ENCODE peak calls at places on chromosomes 6 and 20, in eight cellular contexts. T is neural progenitor cell, L is PC-3, Z is SK-N-SH, B is GM23338, Q is hepatocyte, P is HCT116, I is MM.1S. S is an unnamed sample.

GRCh38 chr20:51598581-51598980 is 56.1 kb upstream of the NFATC2 start:
- DNase-seq in T (no peak), L (no peak), Z (no peak), B (no peak), Q (no peak), P (no peak), I (no peak), S (no peak)

GRCh38 chr6:13190391-13190790 is 137.9 kb downstream of the TBC1D7 start:
- DNase-seq in T (no peak), L (no peak), Z (no peak), B (no peak), Q (no peak), P (no peak), I (no peak), S (no peak)

GRCh38 chr6:121413831-121414368 is 21.5 kb upstream of the GJA1 start:
- DNase-seq in T (no peak), L (no peak), Z (no peak), B (no peak), Q (no peak), P (no peak), I (no peak), S (no peak)

GRCh38 chr6:106628658-106629102 is 618 bp downstream of the RTN4IP1 start:
- DNase-seq in T (peak; percentile 18), L (peak; percentile 22), Z (no peak), B (no peak), Q (peak; percentile 17), P (no peak), I (no peak), S (no peak)

GRCh38 chr6:44580901-44581300 is 193.4 kb downstream of the CDC5L start:
- DNase-seq in T (no peak), L (peak; percentile 8), Z (no peak), B (no peak), Q (no peak), P (no peak), I (no peak), S (no peak)

GRCh38 chr20:38127011-38127621 is 38.0 kb downstream of the TGM2 start:
- DNase-seq in T (no peak), L (peak; percentile 77), Z (no peak), B (no peak), Q (peak; percentile 54), P (peak; percentile 26), I (no peak), S (no peak)

GRCh38 chr6:19723533-19723932 is 113.6 kb upstream of the ID4 start:
- DNase-seq in T (no peak), L (peak; percentile 79), Z (no peak), B (no peak), Q (peak; percentile 6), P (no peak), I (no peak), S (no peak)

GRCh38 chr6:35082733-35083403 is 58.3 kb downstream of the TCP11 start:
- DNase-seq in T (no peak), L (no peak), Z (peak; percentile 14), B (no peak), Q (no peak), P (no peak), I (no peak), S (no peak)

GRCh38 chr6:105397987-105398386 is 4.9 kb downstream of the PREP start:
- DNase-seq in T (peak; percentile 82), L (no peak), Z (no peak), B (peak; percentile 38), Q (no peak), P (no peak), I (no peak), S (no peak)

GRCh38 chr6:118680452-118681095 is 29.2 kb upstream of the CEP85L start:
- DNase-seq in T (no peak), L (no peak), Z (no peak), B (no peak), Q (no peak), P (no peak), I (no peak), S (no peak)

GRCh38 chr20:36201198-36201597 is 35.1 kb upstream of the AAR2 start:
- DNase-seq in T (no peak), L (no peak), Z (no peak), B (no peak), Q (no peak), P (no peak), I (no peak), S (no peak)

GRCh38 chr6:158417760-158418098 is 105.5 kb downstream of the TULP4 start:
- DNase-seq in T (no peak), L (peak; percentile 76), Z (no peak), B (no peak), Q (no peak), P (no peak), I (no peak), S (no peak)

GRCh38 chr6:44050872-44051421 is 76.3 kb downstream of the MRPL14 start:
- DNase-seq in T (no peak), L (peak; percentile 72), Z (peak; percentile 87), B (no peak), Q (no peak), P (no peak), I (no peak), S (no peak)

GRCh38 chr20:7829776-7830175 is 110.5 kb downstream of the HAO1 start:
- DNase-seq in T (no peak), L (no peak), Z (no peak), B (no peak), Q (no peak), P (no peak), I (no peak), S (no peak)

GRCh38 chr6:93416575-93417420 is 2.6 kb downstream of the EPHA7 start:
- DNase-seq in T (peak; percentile 79), L (peak; percentile 8), Z (peak; percentile 31), B (peak; percentile 79), Q (peak; percentile 57), P (no peak), I (peak; percentile 39), S (no peak)

GRCh38 chr6:44177691-44178423 is 19.2 kb downstream of the CAPN11 start:
- DNase-seq in T (peak; percentile 46), L (no peak), Z (no peak), B (no peak), Q (peak; percentile 40), P (no peak), I (no peak), S (no peak)

GRCh38 chr6:127878115-127878514 is 22.7 kb downstream of the THEMIS start:
- DNase-seq in T (no peak), L (no peak), Z (no peak), B (no peak), Q (no peak), P (no peak), I (no peak), S (no peak)

GRCh38 chr6:127880452-127880851 is 20.4 kb downstream of the THEMIS start:
- DNase-seq in T (no peak), L (no peak), Z (no peak), B (no peak), Q (no peak), P (no peak), I (peak; percentile 91), S (no peak)

GRCh38 chr6:127877231-127877630 is 23.6 kb downstream of the THEMIS start:
- DNase-seq in T (no peak), L (no peak), Z (no peak), B (no peak), Q (no peak), P (no peak), I (no peak), S (no peak)

GRCh38 chr6:127879685-127880084 is 21.2 kb downstream of the THEMIS start:
- DNase-seq in T (peak; percentile 78), L (no peak), Z (no peak), B (peak; percentile 93), Q (peak; percentile 52), P (no peak), I (peak; percentile 66), S (no peak)
- TF ChIP-seq EZH2phosphoT487 in T (no peak), L (no peak), Z (no peak), B (no peak), Q (no peak), P (no peak), I (no peak), S (no peak)

GRCh38 chr6:166456360-166457156 is 73.8 kb upstream of the MPC1 start:
- DNase-seq in T (peak; percentile 54), L (peak; percentile 33), Z (no peak), B (peak; percentile 60), Q (no peak), P (no peak), I (peak; percentile 41), S (peak; percentile 46)
- TF ChIP-seq CTCF in T (peak; percentile 56), L (peak; percentile 53), Z (peak; percentile 32), B (peak; percentile 66), Q (peak; percentile 20), P (peak; percentile 34), I (peak; percentile 45), S (peak; percentile 73)

GRCh38 chr6:169047345-169047744 is 206.3 kb downstream of the THBS2 start:
- DNase-seq in T (no peak), L (no peak), Z (no peak), B (no peak), Q (no peak), P (no peak), I (no peak), S (no peak)

GRCh38 chr6:169045486-169045885 is 208.2 kb downstream of the THBS2 start:
- DNase-seq in T (no peak), L (peak; percentile 6), Z (no peak), B (no peak), Q (no peak), P (no peak), I (peak; percentile 53), S (no peak)

GRCh38 chr6:169046021-169046420 is 207.6 kb downstream of the THBS2 start:
- DNase-seq in T (no peak), L (no peak), Z (no peak), B (no peak), Q (no peak), P (no peak), I (no peak), S (no peak)

GRCh38 chr6:169048185-169048584 is 205.5 kb downstream of the THBS2 start:
- DNase-seq in T (no peak), L (no peak), Z (no peak), B (no peak), Q (no peak), P (no peak), I (no peak), S (no peak)

DNA sequence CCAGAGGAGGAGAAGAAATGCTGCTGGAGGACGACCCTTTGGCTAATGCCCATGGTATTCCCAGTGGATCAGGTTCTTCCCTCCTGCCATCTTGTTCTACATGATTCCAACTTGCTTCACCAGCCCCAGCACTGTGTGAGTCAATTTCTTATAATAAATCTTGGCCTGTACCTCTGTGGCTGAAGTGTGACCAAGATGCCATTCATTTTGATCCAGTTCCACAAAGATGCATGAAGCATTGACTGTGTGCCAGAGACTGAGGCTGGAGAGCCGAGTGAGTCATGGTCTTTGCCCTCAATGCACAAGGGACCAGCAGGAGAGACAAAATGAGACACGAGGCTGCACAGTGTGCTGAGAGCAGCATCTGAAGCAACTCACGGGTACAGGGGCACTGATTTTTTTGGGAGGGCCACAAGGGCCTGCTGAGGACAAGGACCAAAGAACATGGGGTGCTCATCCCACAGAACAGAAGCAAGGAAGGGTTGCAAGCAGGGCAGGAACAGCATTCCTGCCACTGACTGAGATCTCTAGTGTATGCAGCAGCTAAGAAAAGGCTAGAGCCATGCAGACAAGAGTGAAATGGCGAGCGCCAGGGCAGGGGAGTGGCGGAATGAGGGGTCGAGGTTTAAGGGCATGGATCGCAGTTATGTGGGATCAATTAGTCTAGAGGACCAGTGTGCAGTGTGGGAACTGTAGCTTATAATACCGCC is 207.0 kb downstream of the THBS2 start:
- DNase-seq in T (no peak), L (peak; percentile 27), Z (no peak), B (no peak), Q (no peak), P (no peak), I (no peak), S (no peak)
- TF ChIP-seq EZH2phosphoT487 in T (no peak), L (no peak), Z (no peak), B (no peak), Q (no peak), P (no peak), I (no peak), S (no peak)

GRCh38 chr6:24339932-24340331 is 17.9 kb downstream of the DCDC2 start:
- DNase-seq in T (no peak), L (no peak), Z (no peak), B (no peak), Q (no peak), P (no peak), I (no peak), S (no peak)
- TF ChIP-seq CTCF in T (no peak), L (no peak), Z (no peak), B (no peak), Q (no peak), P (no peak), I (no peak), S (no peak)